ENCODE peak calls at places on chromosomes 1 and 21, in seven cellular contexts. V, K, T, C, Y, R and B are unnamed samples.

GRCh38 chr1:8061210-8061609 is 35.1 kb upstream of the ERRFI1 start:
- DNase-seq in K (peak; percentile 22), C (no peak), V (peak; percentile 52), T (no peak), Y (peak; percentile 74), R (no peak), B (no peak)

GRCh38 chr1:57843760-57844159 is 419.9 kb upstream of the DAB1 start:
- DNase-seq in R (no peak), C (no peak), Y (no peak), T (no peak), K (no peak), V (no peak), B (no peak)

GRCh38 chr1:46477153-46477929 is 12.3 kb upstream of the DMBX1 start:
- DNase-seq in K (peak; percentile 62), R (peak; percentile 53), T (peak; percentile 50), Y (peak; percentile 72), C (peak; percentile 54), V (peak; percentile 69), B (peak; percentile 11)

GRCh38 chr1:94160811-94161210 is 39.9 kb upstream of the ABCA4 start:
- DNase-seq in Y (no peak), T (no peak), V (no peak), C (no peak), R (no peak), K (no peak), B (peak; percentile 58)

GRCh38 chr21:17560377-17560776 is 47.5 kb downstream of the CXADR start:
- DNase-seq in R (no peak), T (peak; percentile 23), Y (no peak), C (no peak), K (no peak), V (no peak), B (no peak)

GRCh38 chr1:234528073-234528865 is 49.3 kb upstream of the TARBP1 start:
- DNase-seq in V (peak; percentile 51), T (no peak), Y (no peak), R (no peak), K (no peak), C (no peak), B (no peak)

GRCh38 chr1:43366179-43366578 is 1.6 kb downstream of the ELOVL1 start:
- DNase-seq in Y (no peak), T (no peak), C (no peak), K (peak; percentile 32), V (peak; percentile 88), R (peak; percentile 88), B (no peak)

GRCh38 chr1:151069103-151069486 is 1.5 kb upstream of the GABPB2 start:
- DNase-seq in C (no peak), R (no peak), K (no peak), T (peak; percentile 96), V (no peak), Y (no peak), B (no peak)

GRCh38 chr1:2080884-2081283 is 30.7 kb downstream of the PRKCZ start:
- DNase-seq in K (no peak), Y (no peak), C (no peak), R (no peak), T (no peak), V (no peak), B (no peak)

GRCh38 chr1:116686175-116686574 is 18.6 kb upstream of the IGSF3 start:
- DNase-seq in Y (no peak), K (no peak), R (no peak), V (no peak), C (no peak), T (no peak), B (no peak)

GRCh38 chr1:72366473-72366872 is 84.1 kb upstream of the NEGR1 start:
- DNase-seq in R (no peak), C (no peak), Y (no peak), T (peak; percentile 5), V (no peak), K (no peak), B (no peak)

GRCh38 chr1:145997156-145998023 is 1.0 kb upstream of the TXNIP start:
- DNase-seq in C (peak; percentile 49), R (no peak), V (peak; percentile 78), T (peak; percentile 58), Y (peak; percentile 52), K (peak; percentile 56), B (no peak)